ENCODE peak calls at places on chromosomes 13 and 19, in five cellular contexts. Z, X, U, R and B are unnamed samples.

GRCh38 chr13:71055047-71055446 is 812.0 kb downstream of the DACH1 start:
- DNase-seq in Z (no peak), R (no peak), X (no peak), U (no peak), B (no peak)

GRCh38 chr19:33736158-33736557 is 60.5 kb upstream of the KCTD15 start:
- DNase-seq in U (no peak), X (no peak), R (no peak), Z (no peak), B (no peak)

GRCh38 chr19:5693195-5694166 is 3.4 kb downstream of the RPL36 start:
- DNase-seq in Z (no peak), U (no peak), R (no peak), X (no peak), B (no peak)

GRCh38 chr13:96089749-96090239 is at the start of gene HS6ST3:
- DNase-seq in U (peak), X (no peak), R (no peak), Z (no peak), B (peak)

GRCh38 chr13:25493930-25494707 is 122.3 kb downstream of the ATP8A2 start:
- DNase-seq in U (no peak), Z (no peak), X (no peak), R (no peak), B (no peak)

GRCh38 chr19:42023121-42023942 is 29.3 kb upstream of the ATP1A3 start:
- DNase-seq in R (peak), U (no peak), Z (no peak), X (peak), B (no peak)

GRCh38 chr13:44783987-44784734 is 205.1 kb downstream of the NUFIP1 start:
- DNase-seq in X (no peak), R (peak), U (no peak), Z (no peak), B (no peak)

GRCh38 chr13:32170841-32171240 is 139.3 kb downstream of the FRY start:
- DNase-seq in X (no peak), R (no peak), Z (no peak), U (no peak), B (no peak)

GRCh38 chr19:28737021-28737525 is 475.9 kb downstream of the UQCRFS1 start:
- DNase-seq in Z (peak), U (no peak), X (no peak), R (peak), B (no peak)

GRCh38 chr13:112970552-112971287 is 1.7 kb downstream of the MCF2L start:
- DNase-seq in R (no peak), Z (no peak), U (no peak), X (no peak), B (no peak)

GRCh38 chr19:35671818-35672217 is 5.5 kb downstream of the UPK1A start:
- DNase-seq in Z (no peak), R (peak), X (no peak), U (no peak), B (no peak)

GRCh38 chr13:106536244-106537034 is 977 bp upstream of the EFNB2 start:
- DNase-seq in U (peak), Z (peak), R (peak), X (peak), B (peak)

GRCh38 chr19:584240-585001 is 5.3 kb upstream of the HCN2 start:
- DNase-seq in X (peak), R (no peak), U (peak), Z (no peak), B (peak)

GRCh38 chr13:37192986-37193385 is 87.5 kb upstream of the CSNK1A1L start:
- DNase-seq in R (no peak), X (no peak), Z (no peak), U (no peak), B (no peak)

GRCh38 chr13:41533266-41533665 is 75.9 kb downstream of the RGCC start:
- DNase-seq in Z (no peak), R (no peak), U (no peak), X (no peak), B (no peak)

GRCh38 chr19:50195224-50195623 is 8.2 kb upstream of the MYH14 start:
- DNase-seq in X (no peak), Z (no peak), U (no peak), R (no peak), B (no peak)

GRCh38 chr13:40109324-40109958 is 454.0 kb downstream of the COG6 start:
- DNase-seq in R (no peak), U (no peak), X (no peak), Z (no peak), B (no peak)

GRCh38 chr13:110936519-110936918 is 21.6 kb upstream of the ANKRD10 start:
- DNase-seq in R (no peak), Z (no peak), U (no peak), X (no peak), B (no peak)

GRCh38 chr19:47411101-47411500 is 8.2 kb downstream of the MEIS3 start:
- DNase-seq in Z (no peak), U (no peak), R (no peak), X (no peak), B (no peak)
- TF ChIP-seq POLR2A in Z (no peak), U (no peak), R (no peak), X (no peak), B (no peak)

DNA sequence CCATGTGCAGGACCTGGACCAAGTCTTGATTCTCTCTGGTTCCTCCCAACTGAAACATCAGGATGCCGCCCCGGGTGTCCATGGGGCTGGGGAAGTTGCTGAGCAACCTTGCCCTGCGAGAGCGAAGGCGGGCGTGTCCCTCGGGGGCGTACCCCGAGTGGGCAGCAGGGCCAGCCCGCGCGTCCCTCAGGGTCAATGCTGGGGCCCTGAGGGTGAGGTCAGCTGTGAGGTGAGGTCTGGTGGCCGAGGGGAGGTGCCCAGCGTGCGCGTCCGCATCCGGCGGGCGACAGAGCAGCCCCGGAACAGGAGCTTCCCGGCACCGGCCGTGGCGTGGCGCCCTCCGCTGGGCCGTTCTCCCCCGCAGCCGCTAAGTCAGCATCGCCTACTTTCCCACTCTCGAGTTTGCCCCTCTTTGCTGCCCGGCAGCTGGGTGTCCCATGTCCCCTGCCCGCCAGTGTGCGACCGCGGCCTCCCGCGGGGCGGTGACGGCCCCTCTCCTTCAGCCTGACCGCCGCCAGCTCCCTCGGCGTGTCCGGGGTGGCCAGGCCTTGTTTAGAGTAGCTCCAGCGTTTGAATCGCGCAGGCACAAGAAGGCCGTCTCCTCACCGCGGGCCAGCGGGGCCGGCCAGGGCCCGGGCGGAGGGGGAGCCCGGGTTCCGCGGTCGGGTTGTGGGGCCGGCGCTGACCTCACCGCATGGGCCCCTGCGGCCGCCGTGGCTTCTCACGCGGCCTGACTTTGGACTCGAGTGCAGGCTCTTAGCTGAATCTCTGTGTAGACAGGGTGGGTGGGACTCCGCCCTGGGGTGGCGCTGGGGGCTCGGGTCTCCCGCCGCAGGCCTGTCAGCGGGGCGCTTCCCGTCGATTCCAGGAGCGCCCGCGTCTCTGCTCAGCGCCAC is 33.0 kb downstream of the GJA3 start:
- DNase-seq in U (peak), Z (no peak), X (peak), R (peak), B (no peak)
- TF ChIP-seq POLR2AphosphoS5 in U (no peak), Z (no peak), X (no peak), R (peak), B (no peak)

GRCh38 chr13:49042476-49042875 is 66.8 kb downstream of the FNDC3A start:
- DNase-seq in X (no peak), R (no peak), Z (no peak), U (no peak), B (no peak)
- TF ChIP-seq TAF1 in X (no peak), R (no peak), Z (no peak), U (no peak), B (no peak)

GRCh38 chr19:21362291-21362690 is 3.5 kb downstream of the ZNF738 start:
- DNase-seq in X (no peak), U (no peak), R (no peak), Z (no peak), B (no peak)

DNA sequence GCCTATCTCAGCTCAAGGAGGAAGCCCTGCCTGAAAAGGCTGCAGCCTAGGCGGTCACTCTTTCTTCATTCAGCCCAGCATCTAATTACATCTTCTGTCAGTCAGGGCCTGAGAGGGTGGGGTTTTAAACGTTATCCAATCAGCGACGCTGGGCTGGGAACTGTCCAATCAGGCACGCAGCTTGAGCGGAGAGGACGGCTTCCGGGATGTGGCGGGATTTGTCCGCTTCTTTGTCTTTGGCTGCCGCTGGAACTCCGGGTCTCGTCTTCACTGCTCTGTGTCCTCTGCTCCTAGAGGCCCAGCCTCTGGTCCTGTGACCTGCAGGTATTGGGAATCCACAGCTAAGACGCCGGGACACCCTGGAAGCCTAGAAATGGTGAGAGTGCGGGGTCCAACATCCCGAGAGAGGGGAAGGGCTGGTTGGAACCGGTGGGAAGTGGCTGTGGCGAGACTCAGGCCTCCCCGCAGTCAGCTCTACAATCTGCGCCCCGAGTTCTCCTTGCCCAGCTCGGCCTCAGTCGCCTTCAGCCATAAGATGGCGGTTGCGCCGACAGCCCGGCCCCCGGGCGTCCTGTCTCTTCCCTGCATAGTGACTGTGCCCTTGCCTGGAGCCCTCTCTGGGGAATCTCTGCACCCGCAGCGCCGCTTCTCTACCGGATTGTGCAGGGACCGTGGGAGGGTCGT is at the start of gene ZNF738:
- DNase-seq in Z (peak), U (peak), X (peak), R (peak), B (peak)
- TF ChIP-seq POLR2A in Z (peak), U (peak), X (no peak), R (peak), B (peak)

GRCh38 chr19:13040916-13041292 is 45.6 kb downstream of the NFIX start:
- DNase-seq in R (no peak), Z (no peak), X (no peak), U (no peak), B (no peak)
- TF ChIP-seq POLR2AphosphoS5 in R (no peak), Z (no peak), X (no peak), U (no peak), B (no peak)

DNA sequence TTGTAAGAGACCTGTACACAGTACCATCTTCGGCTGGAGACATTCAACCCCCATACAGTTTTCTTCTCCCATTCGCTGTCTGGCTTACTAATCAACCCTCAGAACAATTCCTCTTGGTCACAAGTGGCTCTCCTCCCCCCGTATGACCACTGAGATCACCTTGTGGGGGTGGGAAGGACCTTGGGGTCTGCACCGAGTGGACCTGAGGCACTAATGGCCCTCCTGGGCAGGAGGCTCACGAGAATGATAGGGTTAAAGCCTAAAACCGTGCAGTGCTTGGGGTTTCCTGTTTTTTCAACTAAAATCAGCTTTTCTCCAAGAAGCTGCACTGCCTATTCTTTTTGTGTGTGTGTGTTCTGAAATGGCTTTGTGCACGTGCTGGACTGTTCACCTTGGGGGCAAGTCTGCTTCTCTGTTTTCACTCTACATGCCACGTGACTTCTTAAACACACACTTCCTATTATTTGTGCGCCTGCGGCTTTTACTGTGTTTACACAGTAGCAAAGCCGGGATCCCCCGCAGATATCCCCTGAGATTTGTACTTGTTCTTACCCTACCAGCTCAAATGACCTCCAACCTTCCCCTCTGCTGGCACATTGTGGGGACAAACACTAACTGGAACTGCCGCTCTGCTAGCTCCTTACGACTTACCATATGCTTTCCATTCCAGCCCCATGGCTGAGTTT is 12.3 kb downstream of the RBM26 start:
- DNase-seq in U (no peak), R (peak), Z (no peak), X (no peak), B (no peak)
- TF ChIP-seq TAF1 in U (no peak), R (no peak), Z (no peak), X (no peak), B (no peak)

DNA sequence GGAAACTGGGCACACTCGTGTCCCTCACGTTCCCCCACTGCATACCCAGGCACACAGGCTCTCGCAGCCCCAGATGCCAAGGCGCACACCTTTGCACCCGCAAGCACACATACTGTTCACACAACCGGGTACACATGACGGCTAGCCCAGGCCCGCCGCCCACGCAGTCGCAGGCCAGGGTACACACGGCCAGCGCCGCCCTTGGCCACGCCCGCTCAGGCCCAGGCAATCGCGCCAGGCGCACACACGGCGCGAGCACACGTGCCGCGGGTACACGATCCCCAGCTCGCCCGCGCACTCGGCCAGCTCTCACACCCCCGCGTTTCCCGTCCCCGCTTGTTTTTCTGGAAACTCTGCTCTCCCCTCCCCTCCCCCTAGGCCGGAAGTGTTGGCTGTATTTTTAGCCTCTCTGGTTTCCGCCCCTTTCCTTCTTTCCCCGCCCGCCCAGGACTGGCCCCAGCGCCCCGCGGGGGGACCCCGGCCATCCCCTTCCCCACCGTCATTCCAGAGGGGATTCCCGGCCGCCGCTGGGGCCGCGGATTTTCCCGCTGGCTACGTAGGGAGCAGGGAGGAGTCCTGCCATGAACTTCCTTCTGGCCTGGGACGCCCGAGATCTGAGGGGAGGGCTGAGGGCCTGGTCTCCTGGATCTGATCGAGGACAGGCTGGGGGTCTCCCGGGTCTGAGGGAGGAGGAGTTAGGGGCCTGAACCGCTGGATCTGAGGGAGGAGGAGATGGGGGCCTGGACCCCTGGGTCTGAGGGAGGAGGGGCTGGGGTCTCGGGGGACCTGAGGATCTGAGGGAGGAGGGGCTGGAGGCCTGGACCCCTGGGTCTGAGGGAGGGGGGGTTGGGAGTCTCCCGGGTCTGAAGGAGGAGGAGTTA is 4.0 kb upstream of the ZFP36 start:
- DNase-seq in Z (peak), X (peak), U (peak), R (no peak), B (peak)
- TF ChIP-seq POLR2A in Z (peak), X (peak), U (peak), R (no peak), B (no peak)

DNA sequence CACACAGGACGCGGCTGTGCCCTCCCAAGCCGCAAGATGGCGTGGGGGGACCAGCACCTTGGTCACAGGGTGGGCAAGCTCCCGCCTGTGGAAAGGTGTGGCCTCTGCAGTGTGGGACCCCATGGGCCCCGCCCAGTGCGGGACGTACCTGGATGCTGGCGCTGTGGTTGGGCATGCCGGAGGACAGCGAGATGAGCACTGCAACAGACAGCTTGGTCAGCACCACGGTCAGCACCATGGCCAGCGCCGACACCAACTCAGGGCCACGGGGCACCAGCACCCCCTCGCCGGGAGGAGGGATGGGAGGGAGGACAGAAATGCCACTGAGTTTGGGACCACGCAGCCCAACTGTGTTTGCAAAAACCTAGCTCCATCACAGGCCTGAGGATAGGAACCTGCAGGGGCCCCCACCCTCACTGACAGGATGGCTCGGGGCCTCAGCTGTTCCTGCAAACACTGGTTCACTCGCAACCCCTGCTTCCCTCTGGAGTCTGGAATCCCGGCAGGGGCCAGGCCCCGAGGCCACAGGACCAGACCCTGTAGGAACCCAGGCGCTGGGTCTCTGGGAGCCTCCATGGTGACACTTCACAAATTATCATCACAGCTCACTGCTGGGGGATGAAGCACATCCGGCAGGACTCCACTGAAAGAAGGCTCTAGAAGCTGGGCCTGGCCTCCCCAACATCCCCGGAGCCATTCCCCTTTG is 27.1 kb downstream of the IZUMO4 start:
- DNase-seq in X (peak), Z (no peak), U (no peak), R (no peak), B (no peak)
- TF ChIP-seq POLR2AphosphoS5 in X (peak), Z (no peak), U (no peak), R (no peak), B (no peak)